ENCODE peak calls at places on chromosome 13, in seven cellular contexts. J is ovary, Q is BJ, Y is brain microvascular endothelial cell, S is colonic mucosa, H is fibroblast of the aortic adventitia, X is fibroblast of pulmonary artery. C is an unnamed sample.

GRCh38 chr13:38763446-38764381 is 76.8 kb downstream of the FREM2 start:
- DNase-seq in J (peak), Q (no peak), Y (peak), S (no peak), H (peak), X (peak), C (peak)

GRCh38 chr13:34412817-34413365 is 529.2 kb upstream of the NBEA start:
- DNase-seq in J (no peak), Q (no peak), Y (peak), S (no peak), H (peak), X (peak), C (peak)

GRCh38 chr13:73428706-73429105 is 369.9 kb downstream of the KLF5 start:
- DNase-seq in J (no peak), Q (no peak), Y (no peak), S (no peak), H (no peak), X (no peak), C (peak)

GRCh38 chr13:31431722-31432137 is 232.0 kb downstream of the B3GLCT start:
- DNase-seq in J (no peak), Q (no peak), Y (peak), S (peak), H (peak), X (peak), C (peak)

GRCh38 chr13:35231426-35231825 is 245.1 kb downstream of the MAB21L1 start:
- DNase-seq in J (no peak), Q (no peak), Y (no peak), S (no peak), H (no peak), X (no peak), C (no peak)

GRCh38 chr13:25934127-25934526 is 117.7 kb downstream of the SHISA2 start:
- DNase-seq in J (no peak), Q (no peak), Y (no peak), S (no peak), H (no peak), X (no peak), C (no peak)

GRCh38 chr13:94205896-94206295 is 273.6 kb downstream of the DCT start:
- DNase-seq in J (no peak), Q (no peak), Y (no peak), S (no peak), H (no peak), X (no peak), C (no peak)

GRCh38 chr13:67841071-67841470 is 610.9 kb upstream of the PCDH9 start:
- DNase-seq in J (no peak), Q (no peak), Y (no peak), S (no peak), H (no peak), X (no peak), C (no peak)

GRCh38 chr13:59747529-59747928 is 416.2 kb downstream of the DIAPH3 start:
- DNase-seq in J (no peak), Q (no peak), Y (no peak), S (no peak), H (no peak), X (no peak), C (no peak)

GRCh38 chr13:99663185-99663825 is 162.0 kb downstream of the TM9SF2 start:
- DNase-seq in J (no peak), Q (no peak), Y (no peak), S (no peak), H (no peak), X (no peak), C (no peak)

GRCh38 chr13:44815507-44816074 is 173.7 kb downstream of the NUFIP1 start:
- DNase-seq in J (peak), Q (peak), Y (peak), S (peak), H (peak), X (peak), C (peak)

GRCh38 chr13:109668433-109669233 is 117.8 kb downstream of the IRS2 start:
- DNase-seq in J (no peak), Q (no peak), Y (no peak), S (no peak), H (no peak), X (no peak), C (no peak)

GRCh38 chr13:111492341-111492945 is 172.0 kb downstream of the TEX29 start:
- DNase-seq in J (no peak), Q (no peak), Y (no peak), S (no peak), H (no peak), X (no peak), C (no peak)

GRCh38 chr13:86933676-86934075 is 737.5 kb upstream of the SLITRK5 start:
- DNase-seq in J (no peak), Q (no peak), Y (no peak), S (no peak), H (no peak), X (no peak), C (peak)

GRCh38 chr13:72745260-72745659 is 17.5 kb downstream of the BORA start:
- DNase-seq in J (no peak), Q (no peak), Y (no peak), S (no peak), H (no peak), X (no peak), C (no peak)

GRCh38 chr13:111516712-111517640 is 196.5 kb downstream of the TEX29 start:
- DNase-seq in J (no peak), Q (no peak), Y (no peak), S (no peak), H (no peak), X (no peak), C (no peak)

GRCh38 chr13:80214521-80214941 is 126.4 kb downstream of the SPRY2 start:
- DNase-seq in J (no peak), Q (no peak), Y (no peak), S (no peak), H (no peak), X (no peak), C (no peak)

GRCh38 chr13:94329277-94329676 is 150.2 kb downstream of the DCT start:
- DNase-seq in J (peak), Q (no peak), Y (peak), S (no peak), H (peak), X (peak), C (no peak)

GRCh38 chr13:86841264-86841663 is 829.9 kb upstream of the SLITRK5 start:
- DNase-seq in J (no peak), Q (no peak), Y (no peak), S (no peak), H (no peak), X (no peak), C (no peak)

GRCh38 chr13:92806215-92806614 is 420.4 kb upstream of the GPC6 start:
- DNase-seq in J (peak), Q (no peak), Y (no peak), S (peak), H (peak), X (peak), C (no peak)

GRCh38 chr13:110348751-110349150 is 41.7 kb downstream of the COL4A2 start:
- DNase-seq in J (no peak), Q (no peak), Y (no peak), S (no peak), H (no peak), X (no peak), C (no peak)

GRCh38 chr13:26541678-26542553 is 15.6 kb upstream of the WASF3 start:
- DNase-seq in J (no peak), Q (no peak), Y (no peak), S (peak), H (no peak), X (no peak), C (no peak)

GRCh38 chr13:99347911-99348451 is 40.8 kb upstream of the GPR183 start:
- DNase-seq in J (no peak), Q (no peak), Y (no peak), S (no peak), H (no peak), X (no peak), C (no peak)

GRCh38 chr13:50224534-50224933 is 209.3 kb downstream of the KCNRG start:
- DNase-seq in J (no peak), Q (no peak), Y (peak), S (no peak), H (no peak), X (peak), C (peak)

GRCh38 chr13:21458457-21458815 is 667 bp downstream of the ZDHHC20 start:
- DNase-seq in J (peak), Q (no peak), Y (no peak), S (peak), H (peak), X (no peak), C (peak)

GRCh38 chr13:80341771-80342271 is 895 bp upstream of the SPRY2 start:
- DNase-seq in J (peak), Q (no peak), Y (peak), S (peak), H (peak), X (peak), C (peak)

GRCh38 chr13:44848956-44849748 is 140.1 kb downstream of the NUFIP1 start:
- DNase-seq in J (peak), Q (no peak), Y (no peak), S (no peak), H (no peak), X (no peak), C (no peak)

GRCh38 chr13:80399340-80400163 is 58.6 kb upstream of the SPRY2 start:
- DNase-seq in J (no peak), Q (no peak), Y (no peak), S (no peak), H (no peak), X (no peak), C (peak)

GRCh38 chr13:77516342-77516789 is 19.1 kb upstream of the SCEL start:
- DNase-seq in J (no peak), Q (no peak), Y (peak), S (no peak), H (peak), X (peak), C (peak)

GRCh38 chr13:111177081-111177711 is 62.1 kb downstream of the ARHGEF7 start:
- DNase-seq in J (no peak), Q (no peak), Y (peak), S (no peak), H (no peak), X (peak), C (peak)

GRCh38 chr13:76758257-76758656 is 127.9 kb downstream of the KCTD12 start:
- DNase-seq in J (no peak), Q (no peak), Y (peak), S (no peak), H (peak), X (peak), C (no peak)

GRCh38 chr13:43368003-43368402 is 344.6 kb downstream of the DNAJC15 start:
- DNase-seq in J (no peak), Q (no peak), Y (peak), S (no peak), H (peak), X (peak), C (no peak)

GRCh38 chr13:95481051-95481775 is 71.3 kb upstream of the CLDN10 start:
- DNase-seq in J (no peak), Q (no peak), Y (no peak), S (no peak), H (peak), X (peak), C (peak)
- H3K4me3 ChIP-seq in J (no peak), Q (no peak), Y (no peak), S (no peak), H (no peak), X (no peak), C (no peak)

GRCh38 chr13:27569405-27569804 is 50.9 kb downstream of the LNX2 start:
- DNase-seq in J (no peak), Q (no peak), Y (no peak), S (no peak), H (no peak), X (no peak), C (peak)
- H3K4me3 ChIP-seq in J (no peak), Q (no peak), Y (no peak), S (no peak), H (no peak), X (no peak), C (no peak)

DNA sequence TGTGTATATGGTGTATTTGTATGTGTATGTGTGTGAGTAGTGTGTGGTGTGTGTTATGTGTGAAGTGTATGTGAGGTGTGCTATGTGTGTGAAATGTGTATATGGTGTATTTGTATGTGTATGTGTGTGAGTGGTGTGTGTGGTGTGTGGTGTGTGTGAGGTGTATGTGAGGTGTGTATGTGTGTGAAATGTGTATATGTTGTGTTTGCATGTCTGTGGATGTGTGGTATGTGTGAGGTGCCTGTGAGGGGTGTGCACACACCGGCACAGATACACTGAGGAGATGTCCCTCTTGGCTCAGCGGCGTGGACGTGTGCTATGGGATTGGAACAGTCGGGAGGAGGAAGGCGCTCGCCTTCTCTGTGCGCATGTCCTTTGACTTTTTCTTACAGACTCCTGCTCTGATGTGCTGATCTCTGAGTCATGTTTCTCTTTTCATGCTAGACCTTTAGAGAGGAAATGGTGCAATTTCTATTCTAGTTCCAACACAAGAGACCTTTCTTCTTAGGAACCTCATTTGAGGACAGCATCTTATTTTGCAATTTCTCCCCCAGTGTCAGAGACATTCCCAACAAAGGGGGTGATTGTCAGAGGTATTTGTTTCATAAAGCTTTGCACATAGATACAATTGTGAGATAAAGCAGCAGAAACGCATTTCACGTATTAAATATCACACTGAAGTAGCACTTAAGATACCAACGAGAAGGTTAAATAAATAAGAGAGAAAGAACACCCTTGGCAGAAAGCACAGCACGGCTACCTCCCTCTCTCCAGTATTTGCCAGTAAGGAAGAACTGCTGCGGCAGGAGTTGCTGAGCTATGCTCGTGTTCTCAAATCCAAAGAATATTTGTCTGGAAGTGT is 11.3 kb upstream of the TNFRSF19 start:
- DNase-seq in J (peak), Q (no peak), Y (peak), S (no peak), H (peak), X (peak), C (peak)
- H3K4me3 ChIP-seq in J (no peak), Q (peak), Y (peak), S (no peak), H (peak), X (peak), C (no peak)

GRCh38 chr13:46321494-46322225 is 65.4 kb downstream of the RUBCNL start:
- DNase-seq in J (no peak), Q (no peak), Y (peak), S (peak), H (peak), X (peak), C (peak)
- H3K4me3 ChIP-seq in J (no peak), Q (no peak), Y (no peak), S (no peak), H (no peak), X (no peak), C (no peak)

GRCh38 chr13:48571121-48571901 is 38.4 kb upstream of the RCBTB2 start:
- DNase-seq in J (peak), Q (no peak), Y (peak), S (no peak), H (peak), X (peak), C (no peak)

GRCh38 chr13:48567521-48568331 is 34.8 kb upstream of the RCBTB2 start:
- DNase-seq in J (peak), Q (no peak), Y (no peak), S (no peak), H (peak), X (peak), C (peak)

GRCh38 chr13:48574036-48574796 is 41.3 kb upstream of the RCBTB2 start:
- DNase-seq in J (no peak), Q (no peak), Y (no peak), S (no peak), H (no peak), X (no peak), C (peak)

GRCh38 chr13:48573213-48573612 is 40.3 kb upstream of the RCBTB2 start:
- DNase-seq in J (no peak), Q (no peak), Y (no peak), S (no peak), H (no peak), X (peak), C (no peak)

DNA sequence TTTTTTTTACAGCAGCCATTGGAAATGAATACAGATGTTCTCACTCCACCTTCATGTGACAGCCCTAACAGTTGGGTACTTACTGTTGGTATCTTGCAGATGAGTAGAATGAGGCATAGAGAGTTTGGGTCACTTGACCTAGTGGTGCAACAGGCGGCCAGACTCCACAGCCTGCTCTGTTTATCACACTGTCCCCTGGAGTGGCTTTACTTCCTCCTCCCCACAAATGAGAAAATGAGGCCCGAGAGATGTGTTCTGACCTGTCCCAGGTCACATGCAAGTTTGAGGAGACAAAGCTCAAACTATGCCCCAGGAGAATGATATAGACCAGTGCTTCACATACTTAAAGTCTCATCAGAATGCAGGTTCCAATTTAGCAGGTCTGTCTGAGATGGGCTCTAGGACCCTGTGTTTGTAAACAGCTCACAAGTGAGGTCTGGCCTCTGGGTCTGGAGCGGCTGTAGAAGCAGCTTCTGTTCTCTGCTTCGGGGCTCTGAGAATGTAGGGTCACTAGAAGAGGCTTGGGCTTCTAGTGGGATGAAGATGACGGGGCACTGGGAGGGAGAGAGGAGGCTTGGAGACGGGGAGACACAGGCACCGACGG is 37.4 kb upstream of the RCBTB2 start:
- DNase-seq in J (no peak), Q (no peak), Y (no peak), S (no peak), H (no peak), X (no peak), C (no peak)
- H3K4me3 ChIP-seq in J (no peak), Q (no peak), Y (no peak), S (no peak), H (no peak), X (no peak), C (no peak)

GRCh38 chr13:24348797-24349515 is 39.6 kb downstream of the C1QTNF9 start:
- DNase-seq in J (no peak), Q (no peak), Y (no peak), S (peak), H (no peak), X (no peak), C (peak)
- H3K4me3 ChIP-seq in J (no peak), Q (no peak), Y (no peak), S (no peak), H (no peak), X (no peak), C (no peak)

DNA sequence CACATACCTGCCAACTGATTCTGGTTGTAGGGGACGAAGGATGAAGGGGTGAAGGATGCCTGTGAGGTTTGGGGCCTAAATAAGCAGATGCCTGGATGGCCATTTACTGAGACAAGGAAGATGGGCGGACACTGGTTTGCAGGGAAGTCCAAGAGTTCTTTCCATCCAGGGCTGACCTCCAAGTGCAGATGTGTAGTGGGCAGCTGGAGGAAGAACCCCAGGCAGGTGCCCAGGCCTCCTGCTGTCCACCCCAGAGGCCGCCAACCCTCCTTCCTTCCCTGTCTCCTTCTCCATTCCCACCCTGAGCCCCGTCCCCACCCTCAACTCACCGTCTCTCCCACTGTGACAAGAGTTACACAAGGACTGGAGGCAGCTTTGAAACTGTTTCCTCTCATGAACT is 171.5 kb downstream of the KATNAL1 start:
- DNase-seq in J (no peak), Q (no peak), Y (no peak), S (no peak), H (no peak), X (no peak), C (no peak)
- H3K4me3 ChIP-seq in J (no peak), Q (no peak), Y (no peak), S (no peak), H (no peak), X (no peak), C (no peak)

GRCh38 chr13:97429681-97430081 is 4.3 kb upstream of the RAP2A start:
- DNase-seq in J (no peak), Q (peak), Y (no peak), S (no peak), H (peak), X (peak), C (peak)
- H3K4me3 ChIP-seq in J (no peak), Q (peak), Y (peak), S (no peak), H (no peak), X (no peak), C (no peak)

DNA sequence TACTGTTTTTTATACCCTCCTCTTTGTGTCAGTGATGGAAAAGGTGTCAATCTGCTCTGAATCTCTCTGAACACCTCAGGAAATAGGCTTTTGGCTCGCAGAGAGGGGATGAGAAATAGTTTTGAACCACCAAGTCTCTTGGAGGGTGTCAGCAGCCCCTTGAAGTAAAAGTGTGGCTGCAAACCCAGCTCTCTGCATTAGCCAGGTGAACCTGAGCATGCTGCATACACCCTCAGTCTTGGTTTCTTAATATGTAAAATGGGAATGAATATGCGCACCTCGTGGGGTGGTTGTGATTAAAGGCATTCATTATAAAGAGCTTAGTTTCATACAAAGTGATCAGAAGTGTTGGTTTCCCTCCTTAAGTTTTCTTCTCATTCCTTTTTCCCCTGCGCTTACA is 1.4 kb upstream of the DHRS12 start:
- DNase-seq in J (no peak), Q (no peak), Y (no peak), S (no peak), H (no peak), X (no peak), C (no peak)
- H3K4me3 ChIP-seq in J (no peak), Q (no peak), Y (no peak), S (no peak), H (no peak), X (no peak), C (no peak)

DNA sequence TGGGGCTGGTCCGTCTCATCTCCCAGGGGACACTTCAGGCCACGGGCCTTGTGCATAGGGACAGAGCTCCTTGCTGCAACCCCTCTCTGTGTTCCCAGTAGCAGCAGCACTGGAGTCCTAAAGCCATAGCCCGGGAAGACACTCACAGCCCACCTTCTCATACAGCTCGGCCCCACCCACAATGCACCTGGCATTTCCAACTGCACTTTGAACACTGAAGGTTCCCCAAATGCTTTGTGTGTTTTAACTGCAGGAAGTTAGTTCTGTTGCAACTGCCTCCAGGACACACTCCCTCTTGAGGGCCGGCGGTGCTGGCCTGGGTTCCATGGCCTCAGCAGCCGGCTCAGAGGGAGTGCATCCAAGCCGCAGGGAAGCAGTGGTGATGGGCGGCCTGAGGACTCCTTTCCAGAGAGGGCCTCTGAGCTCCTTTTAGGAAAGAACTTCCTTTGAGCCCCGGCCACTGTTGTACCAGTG is 22.7 kb upstream of the TMEM255B start:
- DNase-seq in J (no peak), Q (no peak), Y (no peak), S (peak), H (no peak), X (no peak), C (no peak)
- H3K4me3 ChIP-seq in J (no peak), Q (no peak), Y (no peak), S (no peak), H (no peak), X (no peak), C (no peak)